ENCODE peak calls at places on chromosomes 11 and 22, in nine cellular contexts. F, H, Y, U, R, N, P, J and K are unnamed samples.
A peak's percentile ranks its signal among the peaks of the same experiment; 100 is the strongest.

GRCh38 chr11:15841898-15842297 is 514.4 kb downstream of the SOX6 start:
- DNase-seq in U (no peak), F (no peak), R (no peak), N (no peak), H (no peak), P (no peak), J (no peak), Y (no peak), K (no peak)

GRCh38 chr11:16793511-16793910 is 55.1 kb downstream of the C11orf58 start:
- DNase-seq in R (no peak), Y (no peak), U (no peak), P (no peak), N (no peak), H (no peak), J (no peak), F (no peak), K (no peak)

GRCh38 chr22:44677299-44678244 is 24.4 kb upstream of the PRR5 start:
- DNase-seq in P (no peak), N (no peak), R (no peak), Y (no peak), U (no peak), F (no peak), H (no peak), J (no peak), K (no peak)

GRCh38 chr11:39724404-39724803 is 1735.0 kb downstream of the LRRC4C start:
- DNase-seq in Y (no peak), U (no peak), J (no peak), N (no peak), R (no peak), F (no peak), H (no peak), P (no peak), K (no peak)

GRCh38 chr11:33015621-33016551 is at the start of gene DEPDC7:
- DNase-seq in J (peak; percentile 86), P (peak; percentile 87), Y (peak; percentile 89), R (peak; percentile 89), N (peak; percentile 93), U (peak; percentile 97), F (peak; percentile 89), H (no peak), K (peak; percentile 72)

GRCh38 chr22:44543781-44544181 is 45.7 kb upstream of the RTL6 start:
- DNase-seq in Y (no peak), H (no peak), N (peak; percentile 37), F (no peak), R (no peak), P (peak; percentile 17), U (peak; percentile 29), J (no peak), K (no peak)

GRCh38 chr11:12187399-12187798 is 77.0 kb downstream of the MICAL2 start:
- DNase-seq in U (no peak), P (no peak), N (no peak), H (no peak), R (no peak), F (no peak), J (no peak), Y (no peak), K (no peak)

GRCh38 chr22:44406581-44407403 is 91.2 kb downstream of the RTL6 start:
- DNase-seq in Y (no peak), P (no peak), N (no peak), F (no peak), R (no peak), J (no peak), H (no peak), U (peak; percentile 15), K (no peak)

GRCh38 chr11:31492320-31492913 is 17.0 kb downstream of the IMMP1L start:
- DNase-seq in P (peak; percentile 30), J (peak; percentile 58), F (no peak), Y (no peak), R (no peak), U (no peak), H (no peak), N (peak; percentile 2), K (no peak)

GRCh38 chr22:19608114-19608494 is 83.9 kb upstream of the CLDN5 start:
- DNase-seq in H (no peak), Y (no peak), J (no peak), F (no peak), U (no peak), N (no peak), P (no peak), R (no peak), K (no peak)

GRCh38 chr22:23301591-23301990 is 121.3 kb downstream of the BCR start:
- DNase-seq in F (no peak), Y (no peak), H (no peak), J (no peak), U (no peak), R (no peak), P (no peak), N (no peak), K (no peak)

GRCh38 chr22:50010676-50011446 is 1.7 kb downstream of the IL17REL start:
- DNase-seq in U (no peak), R (peak; percentile 7), P (no peak), H (no peak), J (no peak), Y (no peak), F (no peak), N (no peak), K (peak; percentile 60)

GRCh38 chr11:113192121-113192925 is 122.1 kb upstream of the TTC12 start:
- DNase-seq in P (no peak), F (no peak), J (no peak), R (no peak), H (no peak), U (no peak), N (no peak), Y (peak; percentile 57), K (no peak)

GRCh38 chr22:39705386-39705785 is 134.8 kb downstream of the CACNA1I start:
- DNase-seq in J (no peak), N (no peak), P (no peak), Y (no peak), U (no peak), R (no peak), H (no peak), F (no peak), K (no peak)

GRCh38 chr11:128326791-128327190 is 260.6 kb downstream of the ETS1 start:
- DNase-seq in H (no peak), F (no peak), R (no peak), J (no peak), N (no peak), Y (no peak), U (no peak), P (no peak), K (no peak)

GRCh38 chr11:119323532-119324033 is 6.7 kb upstream of the MCAM start:
- DNase-seq in J (peak; percentile 35), Y (peak; percentile 82), R (no peak), H (peak; percentile 66), P (peak; percentile 61), U (no peak), F (peak; percentile 82), N (peak; percentile 78), K (peak; percentile 78)

GRCh38 chr22:30491381-30491780 is 14.1 kb downstream of the SEC14L4 start:
- DNase-seq in F (no peak), J (no peak), P (no peak), Y (no peak), H (no peak), U (no peak), N (no peak), R (no peak), K (no peak)

GRCh38 chr11:8757047-8757446 is 74.5 kb downstream of the RPL27A start:
- DNase-seq in F (no peak), Y (no peak), R (no peak), H (no peak), N (peak; percentile 55), P (peak; percentile 52), U (no peak), J (no peak), K (no peak)